ENCODE peak calls at places on chromosomes 4 and X, in seven cellular contexts. K, U, B, L, O, D and X are unnamed samples.
A peak's percentile ranks its signal among the peaks of the same experiment; 100 is the strongest.

GRCh38 chr4:60750962-60751361 is 449.2 kb upstream of the ADGRL3 start:
- DNase-seq in L (no peak), D (no peak), B (no peak), K (no peak), O (no peak), U (no peak), X (no peak)

GRCh38 chrX:140157143-140157542 is 191.8 kb upstream of the CXorf66 start:
- DNase-seq in D (no peak), K (no peak), L (no peak), O (no peak), U (no peak), B (no peak), X (no peak)

GRCh38 chrX:68681443-68681941 is 34.0 kb downstream of the STARD8 start:
- DNase-seq in U (peak; percentile 60), B (no peak), D (no peak), L (no peak), O (peak; percentile 20), K (no peak), X (no peak)

GRCh38 chr4:118711047-118711446 is 25.9 kb downstream of the METTL14 start:
- DNase-seq in D (no peak), B (no peak), U (no peak), L (no peak), O (no peak), K (no peak), X (no peak)

GRCh38 chr4:13597604-13598003 is 29.9 kb downstream of the BOD1L1 start:
- DNase-seq in B (no peak), D (peak; percentile 59), L (no peak), U (peak; percentile 38), O (no peak), K (no peak), X (no peak)

GRCh38 chrX:6981718-6982406 is 165.7 kb upstream of the STS start:
- DNase-seq in K (no peak), D (no peak), U (no peak), B (no peak), L (no peak), O (no peak), X (no peak)

GRCh38 chrX:47166126-47166525 is 21.1 kb downstream of the RBM10 start:
- DNase-seq in U (peak; percentile 32), O (peak; percentile 18), D (peak; percentile 65), L (no peak), B (no peak), K (no peak), X (no peak)

GRCh38 chr4:121989715-121990114 is 37.9 kb upstream of the TRPC3 start:
- DNase-seq in K (no peak), O (no peak), D (peak; percentile 49), U (peak; percentile 56), L (no peak), B (peak; percentile 13), X (no peak)

GRCh38 chrX:93585661-93586060 is 87.7 kb downstream of the NAP1L3 start:
- DNase-seq in B (no peak), O (no peak), D (no peak), U (no peak), K (no peak), L (no peak), X (no peak)

GRCh38 chr4:81380364-81380853 is 91.3 kb downstream of the RASGEF1B start:
- DNase-seq in D (no peak), L (no peak), U (no peak), O (no peak), K (no peak), B (no peak), X (no peak)

GRCh38 chr4:160423879-160424451 is 1321.1 kb downstream of the RAPGEF2 start:
- DNase-seq in B (peak; percentile 26), K (no peak), D (no peak), U (no peak), O (peak; percentile 61), L (no peak), X (no peak)

GRCh38 chr4:147933316-147933715 is 201.4 kb downstream of the ARHGAP10 start:
- DNase-seq in K (no peak), D (no peak), U (peak; percentile 59), O (no peak), B (peak; percentile 40), L (no peak), X (no peak)

GRCh38 chr4:71184195-71184781 is 154.5 kb upstream of the SLC4A4 start:
- DNase-seq in L (no peak), D (peak; percentile 76), K (peak; percentile 46), O (peak; percentile 71), B (peak; percentile 71), U (peak; percentile 75), X (peak; percentile 28)

GRCh38 chrX:49171752-49172279 is at the start of gene PLP2:
- DNase-seq in K (no peak), B (no peak), U (peak; percentile 40), O (peak; percentile 67), L (no peak), D (peak; percentile 69), X (no peak)

GRCh38 chr4:19844436-19844835 is 407.3 kb upstream of the SLIT2 start:
- DNase-seq in D (no peak), L (no peak), O (no peak), K (no peak), B (no peak), U (peak; percentile 79), X (no peak)

GRCh38 chrX:144275403-144275802 is 391.5 kb downstream of the UBE2NL start:
- DNase-seq in O (no peak), L (no peak), B (no peak), U (no peak), D (no peak), K (no peak), X (no peak)

GRCh38 chr4:48047421-48047844 is 30.9 kb downstream of the NIPAL1 start:
- DNase-seq in D (no peak), U (no peak), K (no peak), O (no peak), L (no peak), B (no peak), X (no peak)

GRCh38 chrX:21715825-21716224 is 42.1 kb downstream of the SMPX start:
- DNase-seq in O (no peak), K (no peak), L (no peak), U (no peak), B (no peak), D (no peak), X (no peak)

GRCh38 chr4:86831262-86832090 is 17.7 kb downstream of the SLC10A6 start:
- DNase-seq in B (no peak), U (peak; percentile 96), L (no peak), D (no peak), O (peak; percentile 95), K (no peak), X (no peak)

GRCh38 chrX:134184936-134185335 is 52.0 kb upstream of the CCDC160 start:
- DNase-seq in L (no peak), O (no peak), B (no peak), D (no peak), U (no peak), K (no peak), X (no peak)

GRCh38 chr4:185421366-185422124 is 4.2 kb downstream of the UFSP2 start:
- DNase-seq in D (no peak), L (no peak), B (no peak), U (peak; percentile 68), O (peak; percentile 73), K (no peak), X (no peak)

GRCh38 chr4:41260315-41260714 is 3.6 kb downstream of the UCHL1 start:
- DNase-seq in D (no peak), K (no peak), O (no peak), B (no peak), U (no peak), L (no peak), X (no peak)

GRCh38 chr4:156109943-156110925 is 156.6 kb upstream of the CTSO start:
- DNase-seq in D (peak; percentile 95), U (peak; percentile 8), B (peak; percentile 56), K (no peak), L (no peak), O (peak; percentile 72), X (peak; percentile 49)

GRCh38 chrX:49155243-49155899 is 7.2 kb upstream of the MAGIX start:
- DNase-seq in O (peak; percentile 64), B (peak; percentile 87), K (peak; percentile 60), U (peak; percentile 58), L (no peak), D (peak; percentile 12), X (peak; percentile 78)

GRCh38 chr4:125741825-125742452 is 427.2 kb downstream of the FAT4 start:
- DNase-seq in U (peak; percentile 43), L (no peak), O (peak; percentile 33), B (no peak), D (peak; percentile 13), K (no peak), X (no peak)

DNA sequence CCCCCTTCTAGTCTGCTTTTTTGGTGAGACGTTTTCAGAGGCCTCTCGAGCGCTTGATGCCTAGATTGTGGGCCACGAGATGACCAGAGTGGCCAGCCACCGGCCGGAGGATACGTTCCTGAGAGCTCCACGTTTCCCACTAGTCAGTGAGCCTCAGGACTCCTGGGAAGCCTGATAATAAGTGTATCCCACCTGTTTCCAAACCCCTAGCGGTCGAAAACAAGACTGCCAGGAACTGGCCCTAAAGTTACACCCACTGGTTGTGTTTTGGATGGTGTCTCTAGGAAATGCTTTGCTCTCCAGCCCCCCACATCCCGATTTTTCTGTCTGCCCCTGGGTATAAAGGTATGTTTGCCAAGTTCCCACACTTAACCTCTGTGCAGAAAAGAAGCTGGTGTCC is 4.6 kb upstream of the RS1 start:
- DNase-seq in O (peak; percentile 35), B (peak; percentile 55), L (no peak), D (peak; percentile 41), U (peak; percentile 5), K (peak; percentile 8), X (peak; percentile 47)
- H3K9ac ChIP-seq in O (no peak overlapping the region), B (no peak overlapping the region), L (no peak overlapping the region), D (no peak overlapping the region), U (no peak overlapping the region), K (no peak overlapping the region), X (no peak overlapping the region)

DNA sequence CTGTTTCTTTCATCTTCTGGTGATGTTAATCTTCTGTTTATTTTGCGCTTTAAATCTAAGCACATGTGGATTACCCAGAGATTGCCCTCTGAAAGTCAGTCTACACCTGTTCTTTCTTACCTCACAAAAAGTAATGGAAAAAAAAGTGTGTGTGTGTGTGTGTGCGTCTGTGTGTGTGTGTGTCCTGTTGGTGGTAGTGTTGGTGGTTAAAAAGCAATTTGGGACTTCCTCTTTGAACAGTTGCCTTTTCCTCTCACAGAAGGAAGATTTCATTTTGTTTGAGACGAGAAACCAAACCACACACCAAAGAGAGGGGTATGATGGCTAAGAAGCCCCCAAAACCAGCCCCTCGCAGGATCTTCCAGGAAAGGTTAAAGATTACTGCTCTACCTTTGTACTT is at the start of gene STAP1:
- DNase-seq in K (no peak), U (no peak), B (no peak), O (no peak), L (no peak), D (no peak), X (no peak)
- H3K18ac ChIP-seq in K (no peak within 1 kb of the TSS), U (no peak within 1 kb of the TSS), B (no peak within 1 kb of the TSS), O (no peak within 1 kb of the TSS), L (no peak within 1 kb of the TSS), D (no peak within 1 kb of the TSS), X (no peak within 1 kb of the TSS)

DNA sequence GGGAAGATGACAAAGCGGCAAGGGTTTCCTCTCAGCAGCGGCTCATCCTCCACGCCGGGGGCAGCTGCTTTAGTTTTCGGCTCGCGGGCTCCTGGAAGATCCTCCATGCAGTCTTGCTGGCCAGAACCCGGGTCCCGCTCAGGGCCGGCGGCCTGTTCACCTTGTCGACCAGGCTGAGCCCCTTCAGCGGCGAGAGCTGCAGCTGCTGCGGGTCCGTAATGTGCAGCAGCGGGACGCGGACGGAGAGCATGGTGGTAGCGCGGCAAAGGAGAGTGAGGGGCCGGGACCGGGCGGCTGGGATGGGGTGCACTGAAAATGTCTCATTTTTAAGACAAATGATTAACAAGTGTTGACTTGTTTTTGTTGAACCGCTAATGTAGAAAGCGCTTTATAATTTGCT is 33.2 kb downstream of the EFHC2 start:
- DNase-seq in L (no peak), D (no peak), O (no peak), U (no peak), B (no peak), K (no peak), X (no peak)
- H2BK5ac ChIP-seq in L (no peak overlapping the region), D (no peak overlapping the region), O (no peak overlapping the region), U (no peak overlapping the region), B (no peak overlapping the region), K (no peak overlapping the region), X (no peak overlapping the region)

GRCh38 chr4:98625920-98626319 is 32.5 kb downstream of the TSPAN5 start:
- DNase-seq in B (no peak), K (no peak), O (no peak), U (no peak), L (no peak), D (peak; percentile 78), X (no peak)
- H3K9ac ChIP-seq in B (no peak overlapping the region), K (no peak overlapping the region), O (peak overlapping the region; percentile 70), U (no peak overlapping the region), L (no peak overlapping the region), D (no peak overlapping the region), X (no peak overlapping the region)